ENCODE peak calls at places on chromosomes 7 and 10, in four cellular contexts. One of them, this sample, is unnamed.

GRCh38 chr7:127995866-127996215 is 35.4 kb downstream of the LRRC4 start:
- DNase-seq in SK-N-SH: peak; percentile 72
- DNase-seq in HepG2: no peak
- DNase-seq in GM12878: no peak
- DNase-seq in this sample: no peak

GRCh38 chr7:98922392-98923107 is 44.2 kb downstream of the TRRAP start:
- DNase-seq in SK-N-SH: no peak
- DNase-seq in HepG2: peak; percentile 83
- DNase-seq in GM12878: no peak
- DNase-seq in this sample: peak; percentile 33

GRCh38 chr7:136677456-136678365 is 190.7 kb upstream of the CHRM2 start:
- DNase-seq in SK-N-SH: no peak
- DNase-seq in HepG2: no peak
- DNase-seq in GM12878: no peak
- DNase-seq in this sample: no peak

GRCh38 chr10:107913317-107914294 is 749.1 kb upstream of the SORCS1 start:
- DNase-seq in SK-N-SH: peak; percentile 2
- DNase-seq in HepG2: no peak
- DNase-seq in GM12878: no peak
- DNase-seq in this sample: no peak

GRCh38 chr7:136312592-136312991 is 335.4 kb upstream of the MTPN start:
- DNase-seq in SK-N-SH: no peak
- DNase-seq in HepG2: no peak
- DNase-seq in GM12878: no peak
- DNase-seq in this sample: no peak

GRCh38 chr7:154592392-154592791 is 410.5 kb downstream of the PAXIP1 start:
- DNase-seq in SK-N-SH: no peak
- DNase-seq in HepG2: no peak
- DNase-seq in GM12878: no peak
- DNase-seq in this sample: no peak

GRCh38 chr7:22477876-22478450 is 22.0 kb downstream of the STEAP1B start:
- DNase-seq in SK-N-SH: no peak
- DNase-seq in HepG2: no peak
- DNase-seq in GM12878: no peak
- DNase-seq in this sample: no peak

GRCh38 chr10:17883621-17884020 is 68.1 kb upstream of the SLC39A12 start:
- DNase-seq in SK-N-SH: no peak
- DNase-seq in HepG2: no peak
- DNase-seq in GM12878: no peak
- DNase-seq in this sample: no peak

GRCh38 chr7:92832623-92833023 is 3.8 kb downstream of the CDK6 start:
- DNase-seq in SK-N-SH: no peak
- DNase-seq in HepG2: no peak
- DNase-seq in GM12878: no peak
- DNase-seq in this sample: no peak

GRCh38 chr7:35185908-35186731 is 67.8 kb downstream of the TBX20 start:
- DNase-seq in SK-N-SH: peak; percentile 73
- DNase-seq in HepG2: no peak
- DNase-seq in GM12878: no peak
- DNase-seq in this sample: peak; percentile 5

GRCh38 chr10:69232252-69232651 is 12.1 kb downstream of the HKDC1 start:
- DNase-seq in SK-N-SH: no peak
- DNase-seq in HepG2: no peak
- DNase-seq in GM12878: no peak
- DNase-seq in this sample: no peak

GRCh38 chr7:5348134-5349004 is 65.6 kb downstream of the SLC29A4 start:
- DNase-seq in SK-N-SH: peak; percentile 34
- DNase-seq in HepG2: no peak
- DNase-seq in GM12878: no peak
- DNase-seq in this sample: no peak

GRCh38 chr10:122504551-122504950 is 43.2 kb downstream of the HTRA1 start:
- DNase-seq in SK-N-SH: peak; percentile 84
- DNase-seq in HepG2: no peak
- DNase-seq in GM12878: no peak
- DNase-seq in this sample: no peak

GRCh38 chr7:47546171-47546570 is 35.7 kb downstream of the TNS3 start:
- DNase-seq in SK-N-SH: no peak
- DNase-seq in HepG2: no peak
- DNase-seq in GM12878: no peak
- DNase-seq in this sample: no peak

GRCh38 chr10:48551796-48552591 is 52.9 kb downstream of the ARHGAP22 start:
- DNase-seq in SK-N-SH: peak; percentile 87
- DNase-seq in HepG2: no peak
- DNase-seq in GM12878: no peak
- DNase-seq in this sample: peak; percentile 73

GRCh38 chr7:8277394-8277982 is 15.5 kb upstream of the ICA1 start:
- DNase-seq in SK-N-SH: no peak
- DNase-seq in HepG2: peak; percentile 29
- DNase-seq in GM12878: no peak
- DNase-seq in this sample: no peak

GRCh38 chr10:113096111-113097045 is 146.3 kb downstream of the TCF7L2 start:
- DNase-seq in SK-N-SH: no peak
- DNase-seq in HepG2: no peak
- DNase-seq in GM12878: no peak
- DNase-seq in this sample: no peak

GRCh38 chr10:103145860-103146466 is 47.1 kb downstream of the NT5C2 start:
- DNase-seq in SK-N-SH: peak; percentile 21
- DNase-seq in HepG2: peak; percentile 42
- DNase-seq in GM12878: no peak
- DNase-seq in this sample: peak; percentile 33

DNA sequence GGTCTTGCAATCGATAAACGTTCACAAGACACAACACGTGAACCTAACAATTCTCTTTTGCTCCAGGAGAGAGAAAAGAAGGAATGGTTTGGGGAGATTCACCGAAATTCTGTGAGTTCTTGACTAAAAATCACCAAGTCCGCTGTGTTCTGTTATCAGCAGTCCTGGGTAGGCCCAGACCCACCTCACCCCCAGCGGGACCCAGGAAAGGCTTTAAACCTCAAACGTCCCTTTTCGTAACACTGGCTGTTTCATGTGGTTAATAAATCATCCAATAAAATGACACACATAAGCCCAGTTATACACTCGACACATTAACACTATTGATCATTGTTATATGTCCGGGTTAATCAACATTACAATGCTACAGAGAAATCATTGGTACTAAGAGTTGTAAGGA is 25.2 kb downstream of the DIP2C start:
- DNase-seq in SK-N-SH: no peak
- DNase-seq in HepG2: no peak
- DNase-seq in GM12878: no peak
- DNase-seq in this sample: no peak
- TF ChIP-seq MXI1 in SK-N-SH: no peak
- TF ChIP-seq MXI1 in HepG2: no peak
- TF ChIP-seq MXI1 in GM12878: no peak
- TF ChIP-seq MXI1 in this sample: no peak

GRCh38 chr7:2104716-2105115 is 128.0 kb downstream of the MAD1L1 start:
- DNase-seq in SK-N-SH: peak; percentile 75
- DNase-seq in HepG2: no peak
- DNase-seq in GM12878: no peak
- DNase-seq in this sample: no peak

GRCh38 chr7:2106506-2106905 is 126.2 kb downstream of the MAD1L1 start:
- DNase-seq in SK-N-SH: no peak
- DNase-seq in HepG2: no peak
- DNase-seq in GM12878: no peak
- DNase-seq in this sample: no peak

GRCh38 chr7:2105917-2106316 is 126.8 kb downstream of the MAD1L1 start:
- DNase-seq in SK-N-SH: peak; percentile 77
- DNase-seq in HepG2: no peak
- DNase-seq in GM12878: no peak
- DNase-seq in this sample: peak; percentile 95

GRCh38 chr7:2104107-2104710 is 128.5 kb downstream of the MAD1L1 start:
- DNase-seq in SK-N-SH: peak; percentile 99
- DNase-seq in HepG2: peak; percentile 51
- DNase-seq in GM12878: no peak
- DNase-seq in this sample: peak; percentile 97

DNA sequence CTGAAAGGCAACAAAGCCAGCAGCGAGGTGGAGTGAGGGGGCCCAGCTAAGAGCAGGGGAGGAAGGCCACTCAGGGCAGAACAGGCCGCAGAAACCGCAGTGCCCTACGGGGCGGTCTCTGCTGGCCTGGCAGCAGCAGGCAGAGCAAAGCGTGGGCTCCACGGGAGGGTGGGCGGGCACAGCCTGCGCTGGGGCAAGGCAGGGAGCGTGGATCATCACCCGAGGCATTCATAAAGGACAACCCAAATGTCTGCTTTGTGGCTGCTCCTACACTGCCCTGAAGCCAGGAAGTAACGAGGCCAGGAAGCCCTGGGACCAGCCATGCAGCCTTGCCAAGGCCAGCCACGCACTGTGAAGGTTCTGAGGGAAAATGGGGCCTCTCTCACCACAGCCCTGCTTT is 127.5 kb downstream of the MAD1L1 start:
- DNase-seq in SK-N-SH: peak; percentile 73
- DNase-seq in HepG2: no peak
- DNase-seq in GM12878: no peak
- DNase-seq in this sample: no peak
- H3K9ac ChIP-seq in SK-N-SH: no peak overlapping the region
- H3K9ac ChIP-seq in HepG2: no peak overlapping the region
- H3K9ac ChIP-seq in GM12878: no peak overlapping the region
- H3K9ac ChIP-seq in this sample: peak overlapping the region; percentile 48

GRCh38 chr10:88715517-88715916 is 9.5 kb downstream of the LIPK start:
- DNase-seq in SK-N-SH: no peak
- DNase-seq in HepG2: no peak
- DNase-seq in GM12878: no peak
- DNase-seq in this sample: no peak
- TF ChIP-seq SIN3A in SK-N-SH: no peak
- TF ChIP-seq SIN3A in HepG2: no peak
- TF ChIP-seq SIN3A in GM12878: no peak
- TF ChIP-seq SIN3A in this sample: no peak

DNA sequence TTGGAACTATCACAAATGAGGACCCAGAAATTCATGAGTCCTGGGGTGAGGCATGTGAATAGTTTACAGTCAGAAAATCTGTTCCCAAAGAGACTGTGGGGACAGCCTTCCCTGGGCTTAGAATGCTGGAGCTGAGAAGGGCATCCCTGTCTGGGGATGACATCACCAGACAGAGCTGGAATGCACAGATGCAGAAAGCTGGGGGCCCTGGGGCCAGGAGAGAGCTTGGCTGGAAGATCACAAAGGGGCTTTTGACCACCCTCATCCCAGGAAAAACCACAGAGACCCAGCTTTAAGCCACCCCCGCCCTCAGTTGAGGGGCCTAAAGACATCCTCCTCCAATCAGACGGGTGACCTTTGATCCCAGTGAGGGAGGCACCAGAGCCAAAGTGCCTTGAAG is 264.5 kb downstream of the PLXNA4 start:
- DNase-seq in SK-N-SH: no peak
- DNase-seq in HepG2: no peak
- DNase-seq in GM12878: no peak
- DNase-seq in this sample: no peak
- TF ChIP-seq MXI1 in SK-N-SH: no peak
- TF ChIP-seq MXI1 in HepG2: no peak
- TF ChIP-seq MXI1 in GM12878: no peak
- TF ChIP-seq MXI1 in this sample: no peak